ENCODE peak calls at places on chromosomes 11 and 22, in seven cellular contexts. V is T1000; E is amygdala; Z is body of pancreas; K is lower leg skin; B is hepatocyte; M is stimulated activated CD4-positive, alpha-beta T cell treated with anti-CD3 and anti-CD28 coated beads, Interleukin-2, amount 100 ng/mL, for 48 hours. H is an unnamed sample.
A peak's percentile ranks its signal among the peaks of the same experiment; 100 is the strongest.

GRCh38 chr11:20022363-20023081 is 137.8 kb downstream of the DBX1 start:
- DNase-seq in K (no peak), M (no peak), V (no peak), B (no peak), E (no peak), Z (peak; percentile 33), H (no peak)

GRCh38 chr22:46432164-46433068 is 96.9 kb downstream of the TRMU start:
- DNase-seq in V (no peak), M (peak; percentile 4), E (no peak), K (no peak), Z (no peak), B (no peak), H (peak; percentile 78)

GRCh38 chr22:48564995-48565394 is 1262.7 kb downstream of the BRD1 start:
- DNase-seq in E (no peak), V (no peak), M (no peak), Z (no peak), B (no peak), K (no peak), H (no peak)

GRCh38 chr11:5564259-5565019 is 16.1 kb upstream of the OR52H1 start:
- DNase-seq in M (no peak), V (no peak), Z (no peak), E (no peak), K (no peak), B (no peak), H (no peak)

GRCh38 chr11:59102259-59102765 is 4.7 kb upstream of the FAM111B start:
- DNase-seq in B (peak; percentile 78), K (peak; percentile 32), Z (peak; percentile 56), E (no peak), M (peak; percentile 58), V (no peak), H (peak; percentile 75)

GRCh38 chr11:12599408-12600143 is 74.6 kb upstream of the TEAD1 start:
- DNase-seq in M (peak; percentile 55), K (no peak), E (peak; percentile 4), V (no peak), B (peak; percentile 57), Z (peak; percentile 76), H (peak; percentile 25)

GRCh38 chr22:45262931-45263789 is 21.6 kb upstream of the UPK3A start:
- DNase-seq in M (no peak), K (no peak), V (peak; percentile 21), B (no peak), E (no peak), Z (no peak), H (no peak)

GRCh38 chr11:18254781-18255361 is 6.4 kb upstream of the SAA2 start:
- DNase-seq in K (no peak), V (no peak), B (no peak), M (no peak), E (no peak), Z (no peak), H (no peak)

GRCh38 chr11:12768731-12769673 is 94.8 kb downstream of the TEAD1 start:
- DNase-seq in B (no peak), V (no peak), M (no peak), Z (no peak), K (no peak), E (no peak), H (no peak)

GRCh38 chr11:97280347-97280746 is 890.5 kb downstream of the JRKL start:
- DNase-seq in K (no peak), B (no peak), V (no peak), M (no peak), Z (no peak), E (no peak), H (no peak)

GRCh38 chr22:36725366-36726006 is 21.9 kb upstream of the CACNG2 start:
- DNase-seq in E (no peak), K (no peak), Z (no peak), V (no peak), M (no peak), B (no peak), H (no peak)

GRCh38 chr22:27489265-27489675 is 312.3 kb downstream of the MN1 start:
- DNase-seq in Z (peak; percentile 91), B (peak; percentile 85), E (no peak), V (peak; percentile 13), K (no peak), M (no peak), H (peak; percentile 73)

GRCh38 chr11:64516226-64516625 is 74.8 kb upstream of the SLC22A12 start:
- DNase-seq in Z (no peak), B (no peak), M (no peak), E (no peak), V (no peak), K (no peak), H (peak; percentile 18)

GRCh38 chr22:23874871-23875270 is 17.2 kb downstream of the SLC2A11 start:
- DNase-seq in B (no peak), M (no peak), K (no peak), V (no peak), Z (no peak), E (no peak), H (no peak)

GRCh38 chr11:29324328-29324727 is 692.5 kb downstream of the KCNA4 start:
- DNase-seq in Z (no peak), E (no peak), B (no peak), V (no peak), M (no peak), K (no peak), H (no peak)

GRCh38 chr11:86035920-86036319 is 33.0 kb downstream of the PICALM start:
- DNase-seq in Z (no peak), M (no peak), K (no peak), E (no peak), V (no peak), B (no peak), H (no peak)

GRCh38 chr11:62548545-62549335 is 2.1 kb upstream of the AHNAK start:
- DNase-seq in K (no peak), B (peak; percentile 61), M (no peak), V (no peak), Z (peak; percentile 49), E (no peak), H (peak; percentile 51)

GRCh38 chr22:26484360-26484706 is 656 bp downstream of the SRRD start:
- DNase-seq in Z (no peak), M (no peak), B (no peak), K (no peak), V (no peak), E (no peak), H (no peak)

GRCh38 chr11:130383363-130384168 is 44.8 kb downstream of the ADAMTS8 start:
- DNase-seq in K (no peak), M (no peak), Z (no peak), B (peak; percentile 65), V (peak; percentile 64), E (no peak), H (no peak)

GRCh38 chr11:104609766-104610165 is 288.5 kb downstream of the CASP12 start:
- DNase-seq in M (no peak), K (no peak), B (no peak), Z (no peak), E (no peak), V (no peak), H (no peak)

GRCh38 chr22:42326786-42327185 is 56.3 kb upstream of the TCF20 start:
- DNase-seq in K (no peak), E (no peak), B (no peak), Z (no peak), V (no peak), M (no peak), H (no peak)

GRCh38 chr11:84227970-84228369 is 941.8 kb upstream of the CCDC90B start:
- DNase-seq in M (no peak), E (no peak), B (no peak), K (no peak), Z (no peak), V (no peak), H (no peak)

GRCh38 chr11:12618743-12619540 is 55.3 kb upstream of the TEAD1 start:
- DNase-seq in K (no peak), M (no peak), Z (no peak), E (no peak), B (no peak), V (no peak), H (peak; percentile 74)

GRCh38 chr11:86947541-86947940 is 7.7 kb downstream of the FZD4 start:
- DNase-seq in K (no peak), M (no peak), E (no peak), V (no peak), Z (no peak), B (no peak), H (no peak)

GRCh38 chr11:125874556-125875124 is 12.8 kb upstream of the HYLS1 start:
- DNase-seq in E (peak; percentile 35), M (peak; percentile 50), B (peak; percentile 86), V (peak; percentile 21), K (peak; percentile 33), Z (peak; percentile 58), H (peak; percentile 66)

GRCh38 chr22:26669060-26669481 is 11.7 kb downstream of the MIAT start:
- DNase-seq in V (no peak), K (no peak), M (no peak), E (no peak), Z (peak; percentile 80), B (peak; percentile 46), H (peak; percentile 26)

GRCh38 chr11:1085440-1086170 is 10.9 kb downstream of the MUC2 start:
- DNase-seq in V (no peak), K (no peak), B (no peak), E (no peak), Z (no peak), M (no peak), H (no peak)

GRCh38 chr11:702731-703461 is 3.1 kb upstream of the EPS8L2 start:
- DNase-seq in M (no peak), V (no peak), E (no peak), B (no peak), K (no peak), Z (peak; percentile 64), H (no peak)

GRCh38 chr11:59429924-59430516 is 3.8 kb upstream of the OR5A2 start:
- DNase-seq in M (peak; percentile 36), K (peak; percentile 23), E (no peak), Z (peak; percentile 41), V (no peak), B (peak; percentile 72), H (peak; percentile 59)

GRCh38 chr22:17675584-17675983 is 37.0 kb downstream of the BCL2L13 start:
- DNase-seq in V (no peak), K (no peak), M (no peak), B (no peak), Z (no peak), E (no peak), H (no peak)

GRCh38 chr11:120339394-120339890 is 3.2 kb downstream of the ARHGEF12 start:
- DNase-seq in M (no peak), K (peak; percentile 51), E (no peak), V (no peak), Z (no peak), B (peak; percentile 18), H (peak; percentile 57)

GRCh38 chr11:44955019-44955738 is 4.5 kb upstream of the TP53I11 start:
- DNase-seq in E (no peak), B (peak; percentile 84), V (peak; percentile 11), M (no peak), Z (peak; percentile 27), K (peak; percentile 43), H (peak; percentile 83)

GRCh38 chr11:26150046-26150445 is 181.9 kb upstream of the ANO3 start:
- DNase-seq in K (no peak), E (no peak), B (no peak), M (no peak), Z (no peak), V (no peak), H (no peak)

GRCh38 chr22:18023509-18024275 is 669 bp downstream of the MICAL3 start:
- DNase-seq in Z (peak; percentile 81), B (peak; percentile 91), E (peak; percentile 61), V (peak; percentile 67), K (peak; percentile 79), M (peak; percentile 30), H (peak; percentile 86)

H was measured in small intestine.